ENCODE peak calls at places on chromosomes 6 and 20, in five cellular contexts. W is H9, L is IMR-90, X is H1, Y is trophoblast cell. A is an unnamed sample.
A peak's percentile ranks its signal among the peaks of the same experiment; 100 is the strongest.

GRCh38 chr6:18212231-18212630 is 52.1 kb downstream of the DEK start:
- DNase-seq in W (no peak), Y (no peak), L (no peak), X (peak; percentile 2), A (no peak)

GRCh38 chr6:108549741-108550140 is 11.0 kb upstream of the FOXO3 start:
- DNase-seq in Y (no peak), X (no peak), W (no peak), L (no peak), A (no peak)

GRCh38 chr6:108782231-108783041 is 65.8 kb upstream of the ARMC2 start:
- DNase-seq in W (peak; percentile 89), L (peak; percentile 81), Y (peak; percentile 87), X (peak; percentile 82), A (peak; percentile 54)

GRCh38 chr6:118774596-118774995 is 119.4 kb upstream of the ASF1A start:
- DNase-seq in X (no peak), Y (no peak), L (no peak), W (no peak), A (no peak)

GRCh38 chr6:148457843-148458159 is 115.2 kb downstream of the SASH1 start:
- DNase-seq in X (peak; percentile 23), W (no peak), L (no peak), Y (no peak), A (no peak)

GRCh38 chr6:6105472-6106036 is 98.8 kb upstream of the NRN1 start:
- DNase-seq in L (no peak), X (peak; percentile 53), W (peak; percentile 68), Y (no peak), A (no peak)

GRCh38 chr6:105642708-105643107 is 239.8 kb upstream of the PREP start:
- DNase-seq in X (no peak), Y (no peak), L (peak; percentile 33), W (no peak), A (no peak)

GRCh38 chr6:30216096-30216495 is 2.9 kb upstream of the TRIM26 start:
- DNase-seq in W (no peak), L (no peak), Y (no peak), X (no peak), A (no peak)

GRCh38 chr20:9575836-9576235 is 61.4 kb downstream of the LAMP5 start:
- DNase-seq in Y (no peak), W (no peak), L (no peak), X (no peak), A (no peak)

GRCh38 chr20:51106011-51106410 is 83.1 kb upstream of the KCNG1 start:
- DNase-seq in W (no peak), X (no peak), L (no peak), Y (no peak), A (peak; percentile 35)

GRCh38 chr20:44065401-44066340 is 121.3 kb downstream of the JPH2 start:
- DNase-seq in Y (no peak), W (no peak), X (peak; percentile 30), L (no peak), A (no peak)

GRCh38 chr20:23641936-23642751 is 4.4 kb upstream of the CST3 start:
- DNase-seq in L (peak; percentile 87), W (no peak), X (no peak), Y (peak; percentile 48), A (no peak)

GRCh38 chr6:37083243-37084138 is 78.0 kb downstream of the FGD2 start:
- DNase-seq in Y (peak; percentile 31), W (no peak), X (no peak), L (peak; percentile 69), A (no peak)

GRCh38 chr6:13760948-13761347 is 49.3 kb upstream of the RANBP9 start:
- DNase-seq in X (no peak), Y (no peak), L (peak; percentile 21), W (no peak), A (no peak)

GRCh38 chr6:155493694-155494143 is 38.1 kb upstream of the NOX3 start:
- DNase-seq in X (no peak), L (peak; percentile 100), Y (peak; percentile 62), W (no peak), A (no peak)

GRCh38 chr6:56335733-56336132 is 88.4 kb upstream of the COL21A1 start:
- DNase-seq in Y (no peak), L (peak; percentile 94), W (no peak), X (no peak), A (no peak)

GRCh38 chr6:168678588-168678987 is 237.6 kb downstream of the SMOC2 start:
- DNase-seq in Y (peak; percentile 77), W (no peak), X (peak; percentile 20), L (no peak), A (no peak)

GRCh38 chr6:104969785-104970581 is 13.1 kb downstream of the LIN28B start:
- DNase-seq in X (no peak), W (no peak), L (no peak), Y (no peak), A (no peak)

GRCh38 chr6:165872311-165872710 is 209.3 kb upstream of the PDE10A start:
- DNase-seq in X (no peak), Y (no peak), W (no peak), L (no peak), A (no peak)

GRCh38 chr6:167477688-167478087 is 152.8 kb downstream of the TTLL2 start:
- DNase-seq in Y (no peak), W (no peak), X (no peak), L (no peak), A (no peak)
- H3K27me3 ChIP-seq in Y (no peaks in the 10 kb centered on the region), W (no peaks in the 10 kb centered on the region), X (no peaks in the 10 kb centered on the region), L (no peaks in the 10 kb centered on the region), A (no peaks in the 10 kb centered on the region)

DNA sequence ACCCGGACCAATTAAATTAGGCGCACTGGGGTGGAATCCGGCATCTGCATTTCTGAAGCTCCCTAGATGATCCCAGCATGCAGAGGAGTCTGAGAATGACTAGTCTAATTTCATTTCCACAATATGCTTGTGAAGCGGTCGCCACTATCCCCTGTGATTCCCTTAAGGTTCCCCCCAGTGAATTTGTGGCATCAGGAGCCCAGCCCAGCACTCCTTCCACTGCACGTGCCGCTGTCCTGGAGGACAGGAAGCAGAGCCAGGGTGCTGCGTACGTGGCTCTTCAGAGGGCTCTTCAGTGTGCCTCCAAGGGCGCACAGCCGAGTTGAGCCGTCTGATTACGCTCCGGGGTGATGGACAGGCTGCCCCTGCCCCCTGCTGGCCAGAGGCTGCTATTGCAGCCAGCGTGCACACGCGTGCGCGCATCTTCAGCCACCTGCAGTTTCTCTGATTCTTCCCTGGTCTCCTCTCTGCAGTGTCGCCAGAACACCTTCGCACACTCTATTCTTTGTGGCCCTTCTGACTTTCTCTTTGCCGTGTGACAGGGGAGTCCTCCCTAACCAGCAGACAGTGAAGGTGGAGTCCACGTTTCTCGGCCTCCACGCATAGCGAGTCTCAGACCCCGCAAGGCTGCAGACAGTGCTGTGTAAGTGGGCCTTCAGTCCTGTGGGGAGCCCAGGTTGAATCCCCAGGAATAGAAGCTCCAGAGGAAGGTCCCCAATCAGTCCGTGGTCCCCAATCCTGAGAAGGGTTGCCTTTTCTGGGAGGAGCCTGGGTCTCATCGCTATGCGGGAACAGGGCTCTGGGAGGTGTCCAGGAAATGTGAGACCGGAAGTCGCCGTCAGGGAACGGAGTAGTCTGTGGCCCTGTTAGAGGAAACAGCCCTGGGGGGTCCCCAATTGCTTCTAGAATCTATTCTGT is 16.5 kb upstream of the NCR2 start:
- DNase-seq in X (peak; percentile 90), Y (peak; percentile 70), W (peak; percentile 94), L (peak; percentile 81), A (peak; percentile 78)
- H3K9ac ChIP-seq in X (no peak overlapping the region), Y (no peak overlapping the region), W (no peak overlapping the region), L (peak overlapping the region; percentile 12), A (no peak overlapping the region)

GRCh38 chr20:17683218-17684076 is 1.4 kb upstream of the RRBP1 start:
- DNase-seq in Y (no peak), L (no peak), W (no peak), X (no peak), A (no peak)

GRCh38 chr20:17680836-17681740 is 954 bp downstream of the RRBP1 start:
- DNase-seq in W (peak; percentile 80), X (peak; percentile 92), Y (peak; percentile 70), L (peak; percentile 63), A (peak; percentile 72)

GRCh38 chr20:17681741-17682102 is 320 bp downstream of the RRBP1 start:
- DNase-seq in W (no peak), X (no peak), L (no peak), Y (no peak), A (no peak)

GRCh38 chr20:17682889-17683198 is 802 bp upstream of the RRBP1 start:
- DNase-seq in Y (no peak), W (no peak), X (no peak), L (no peak), A (no peak)

DNA sequence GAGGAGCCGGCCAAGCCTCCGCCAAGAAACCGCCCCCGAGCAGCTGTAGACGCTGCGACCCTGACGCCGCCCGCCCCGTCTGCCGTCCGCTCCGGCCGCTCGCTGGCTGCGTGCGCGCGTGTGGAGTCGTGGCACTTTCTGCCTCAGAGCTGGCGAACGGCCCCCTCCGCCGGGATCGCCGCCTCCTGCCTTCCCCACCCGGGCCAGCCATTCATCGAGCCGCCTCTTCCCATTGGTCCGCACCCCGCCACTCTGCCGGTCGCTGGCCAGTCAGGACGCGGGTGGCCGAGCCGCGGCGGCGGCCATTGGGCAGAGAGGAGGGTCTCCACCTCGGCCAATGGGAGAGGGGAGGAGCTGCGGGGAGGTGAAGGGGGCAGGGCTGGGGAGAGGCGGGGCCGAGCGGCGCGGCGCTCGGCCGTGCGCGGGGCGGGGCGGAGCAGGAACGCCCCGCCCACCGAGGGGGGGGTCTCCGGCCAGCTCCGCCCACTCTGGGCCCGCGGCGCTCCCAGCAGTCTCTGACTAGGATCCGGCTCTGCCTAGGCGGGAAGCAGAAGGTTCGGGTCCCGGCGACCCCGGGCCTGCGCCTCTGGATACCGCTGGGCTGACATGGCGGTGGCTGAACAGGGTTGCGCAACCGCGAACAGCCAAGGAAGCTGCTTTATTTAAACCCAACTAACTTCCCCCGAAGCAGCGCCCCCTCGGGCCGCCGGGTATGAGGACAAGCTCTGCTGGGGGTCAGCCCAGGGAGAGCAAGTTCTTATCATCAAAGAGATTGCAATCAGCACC is at the start of gene RRBP1:
- DNase-seq in Y (peak; percentile 98), L (peak; percentile 97), X (peak; percentile 95), W (peak; percentile 98), A (peak; percentile 97)
- H3K14ac ChIP-seq in Y (peak within 1 kb of the TSS; percentile 93), L (peak within 1 kb of the TSS; percentile 75), X (no peak within 1 kb of the TSS), W (peak within 1 kb of the TSS; percentile 10), A (no peak within 1 kb of the TSS)

GRCh38 chr6:41640436-41640835 is 2.2 kb downstream of the MDFI start:
- DNase-seq in Y (no peak), W (no peak), X (peak; percentile 45), L (no peak), A (no peak)
- H3K27me3 ChIP-seq in Y (no peaks in the 10 kb centered on the region), W (peaks cover 3% of the 10 kb centered on the region), X (peaks cover 16% of the 10 kb centered on the region), L (peaks cover 95% of the 10 kb centered on the region), A (peaks cover 26% of the 10 kb centered on the region)

DNA sequence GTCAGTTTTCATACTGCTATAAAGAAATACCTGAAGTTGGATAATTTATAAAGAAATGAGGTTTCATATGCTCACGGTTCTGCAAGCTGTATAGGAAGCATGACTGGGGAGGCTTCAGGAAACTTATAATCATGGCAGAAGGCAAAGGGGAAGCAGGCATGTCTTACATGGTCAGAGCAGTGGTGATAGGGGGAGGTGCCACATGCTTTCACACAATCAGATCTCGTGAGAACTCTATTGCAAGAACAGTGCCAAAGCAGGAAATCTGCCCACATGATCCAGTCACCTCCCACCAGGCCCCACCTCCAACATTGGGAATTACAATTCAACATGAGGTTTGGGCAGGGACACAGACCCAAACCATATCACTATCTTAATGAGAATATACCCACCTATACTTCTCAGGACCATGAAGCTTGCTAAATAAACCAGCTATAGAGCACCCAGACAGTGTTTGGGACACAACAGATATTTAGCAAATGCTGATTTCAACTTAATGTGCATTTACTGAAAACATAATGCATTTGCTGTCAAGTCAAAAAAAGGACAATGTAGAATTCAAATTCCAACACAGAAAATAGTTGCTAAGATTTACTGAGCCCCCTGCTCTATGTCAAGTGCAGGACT is 63.8 kb downstream of the TNFRSF21 start:
- DNase-seq in L (no peak), X (no peak), W (no peak), Y (no peak), A (no peak)
- H3K9ac ChIP-seq in L (no peak overlapping the region), X (no peak overlapping the region), W (no peak overlapping the region), Y (no peak overlapping the region), A (no peak overlapping the region)